ENCODE peak calls at places on chromosome 14, in six cellular contexts. O is fibroblast of the aortic adventitia, P is brain microvascular endothelial cell, C is adrenal gland, Y is pancreas, M is RWPE2. T is an unnamed sample.

GRCh38 chr14:58752782-58753181 is 115.0 kb downstream of the DACT1 start:
- DNase-seq in O (peak; percentile 43), P (no peak), C (peak; percentile 90), Y (peak; percentile 92), M (no peak), T (peak; percentile 34)

GRCh38 chr14:64059454-64060198 is 206.8 kb downstream of the SYNE2 start:
- DNase-seq in O (no peak), P (no peak), C (no peak), Y (no peak), M (no peak), T (no peak)

GRCh38 chr14:50497351-50497750 is 35.0 kb downstream of the MAP4K5 start:
- DNase-seq in O (no peak), P (no peak), C (no peak), Y (no peak), M (no peak), T (no peak)

GRCh38 chr14:69351911-69352310 is 46.2 kb downstream of the ERH start:
- DNase-seq in O (no peak), P (no peak), C (no peak), Y (no peak), M (no peak), T (no peak)

GRCh38 chr14:22388669-22389625 is 200.1 kb downstream of the DAD1 start:
- DNase-seq in O (peak; percentile 43), P (peak; percentile 69), C (no peak), Y (no peak), M (no peak), T (peak; percentile 41)

GRCh38 chr14:69865701-69866365 is 13.4 kb upstream of the SMOC1 start:
- DNase-seq in O (no peak), P (no peak), C (no peak), Y (no peak), M (no peak), T (no peak)

GRCh38 chr14:50785506-50786063 is 45.4 kb downstream of the NIN start:
- DNase-seq in O (no peak), P (no peak), C (no peak), Y (no peak), M (no peak), T (no peak)

GRCh38 chr14:69658664-69659261 is 47.4 kb downstream of the SUSD6 start:
- DNase-seq in O (no peak), P (peak; percentile 33), C (no peak), Y (no peak), M (peak; percentile 64), T (no peak)

GRCh38 chr14:65972891-65973290 is 513.3 kb upstream of the CCDC196 start:
- DNase-seq in O (peak; percentile 79), P (no peak), C (no peak), Y (no peak), M (no peak), T (no peak)

GRCh38 chr14:77882098-77882497 is 82.2 kb downstream of the ADCK1 start:
- DNase-seq in O (no peak), P (no peak), C (peak; percentile 92), Y (no peak), M (no peak), T (no peak)

GRCh38 chr14:77025744-77026165 is 2.8 kb downstream of the IRF2BPL start:
- DNase-seq in O (no peak), P (no peak), C (peak; percentile 67), Y (peak; percentile 84), M (no peak), T (no peak)

GRCh38 chr14:72836085-72836484 is 57.8 kb downstream of the DPF3 start:
- DNase-seq in O (no peak), P (no peak), C (no peak), Y (no peak), M (no peak), T (no peak)

GRCh38 chr14:26402126-26402525 is 195.7 kb downstream of the NOVA1 start:
- DNase-seq in O (no peak), P (no peak), C (no peak), Y (no peak), M (no peak), T (no peak)

GRCh38 chr14:65019944-65020566 is 33.4 kb downstream of the FNTB start:
- DNase-seq in O (peak; percentile 88), P (peak; percentile 72), C (peak; percentile 81), Y (no peak), M (no peak), T (peak; percentile 45)

GRCh38 chr14:75831455-75831854 is 150.3 kb downstream of the TGFB3 start:
- DNase-seq in O (peak; percentile 81), P (peak; percentile 56), C (no peak), Y (peak; percentile 90), M (peak; percentile 79), T (no peak)

GRCh38 chr14:49052516-49052915 is 533.7 kb downstream of the RPS29 start:
- DNase-seq in O (no peak), P (peak; percentile 1), C (no peak), Y (no peak), M (no peak), T (peak; percentile 69)

GRCh38 chr14:98512501-98513251 is 759.3 kb downstream of the BCL11B start:
- DNase-seq in O (no peak), P (no peak), C (no peak), Y (no peak), M (no peak), T (no peak)

DNA sequence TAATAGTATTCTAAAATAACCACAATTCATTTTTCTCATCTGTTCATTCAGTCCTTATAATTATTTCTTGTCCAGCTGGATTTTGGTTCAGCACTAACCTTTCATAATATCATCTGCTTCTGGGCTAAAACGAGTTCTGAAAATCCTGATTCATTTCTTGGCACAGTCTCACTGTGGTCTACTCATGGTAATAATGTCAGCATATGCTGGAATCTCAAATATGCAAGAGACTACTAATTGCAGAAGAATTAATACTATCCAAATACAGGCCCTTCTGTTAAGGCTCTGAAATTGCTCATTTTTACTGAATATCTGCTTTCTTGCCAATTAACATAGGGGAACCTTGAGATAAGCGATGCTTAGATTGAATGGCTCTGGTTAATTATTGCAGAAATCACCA is 597.1 kb downstream of the RPL10L start:
- DNase-seq in O (peak; percentile 1), P (peak; percentile 77), C (no peak), Y (no peak), M (no peak), T (peak; percentile 84)
- H3K4me3 ChIP-seq in O (no peak overlapping the region), P (no peak overlapping the region), C (no peak overlapping the region), Y (no peak overlapping the region), M (no peak overlapping the region), T (no peak overlapping the region)

DNA sequence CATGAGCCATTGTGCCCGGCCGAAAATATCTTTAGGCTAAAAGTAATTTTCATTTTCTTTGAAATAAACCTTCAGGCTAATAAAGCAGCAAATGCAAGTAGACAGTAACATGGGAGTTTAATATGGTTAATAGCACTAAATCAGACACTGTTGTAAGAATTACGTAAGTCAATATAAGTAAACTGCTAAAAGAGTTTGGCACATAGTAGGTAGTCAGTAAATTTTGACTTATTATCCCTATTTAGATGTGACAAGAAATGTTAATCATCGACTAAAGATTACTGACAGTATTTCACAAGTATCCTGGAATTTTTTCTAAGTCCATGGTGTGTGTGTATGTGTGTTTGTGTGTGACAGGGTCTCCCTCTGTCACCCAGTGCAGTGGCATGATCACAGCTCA is 3.9 kb downstream of the PPP4R3A start:
- DNase-seq in O (no peak), P (no peak), C (no peak), Y (no peak), M (no peak), T (no peak)
- H3K4me3 ChIP-seq in O (peak overlapping the region; percentile 25), P (no peak overlapping the region), C (no peak overlapping the region), Y (no peak overlapping the region), M (no peak overlapping the region), T (no peak overlapping the region)

GRCh38 chr14:94079891-94080605 is 954 bp downstream of the DDX24 start:
- DNase-seq in O (peak; percentile 32), P (peak; percentile 40), C (no peak), Y (no peak), M (no peak), T (no peak)
- H3K4me3 ChIP-seq in O (peak overlapping the region; percentile 92), P (peak overlapping the region; percentile 80), C (peak overlapping the region; percentile 97), Y (peak overlapping the region; percentile 99), M (peak overlapping the region; percentile 83), T (peak overlapping the region; percentile 97)

GRCh38 chr14:94175403-94176146 is 1.5 kb downstream of the PPP4R4 start:
- DNase-seq in O (no peak), P (no peak), C (no peak), Y (no peak), M (no peak), T (no peak)
- H3K4me3 ChIP-seq in O (peak overlapping the region; percentile 64), P (no peak overlapping the region), C (no peak overlapping the region), Y (peak overlapping the region; percentile 76), M (peak overlapping the region; percentile 70), T (peak overlapping the region; percentile 39)

GRCh38 chr14:95213774-95214173 is 56.4 kb upstream of the DICER1 start:
- DNase-seq in O (no peak), P (no peak), C (no peak), Y (no peak), M (no peak), T (no peak)

GRCh38 chr14:95217391-95217900 is 60.1 kb upstream of the DICER1 start:
- DNase-seq in O (no peak), P (no peak), C (no peak), Y (no peak), M (no peak), T (no peak)

GRCh38 chr14:95218006-95218405 is 60.7 kb upstream of the DICER1 start:
- DNase-seq in O (no peak), P (no peak), C (no peak), Y (no peak), M (no peak), T (no peak)

GRCh38 chr14:95216013-95216412 is 58.7 kb upstream of the DICER1 start:
- DNase-seq in O (no peak), P (no peak), C (no peak), Y (no peak), M (no peak), T (no peak)

DNA sequence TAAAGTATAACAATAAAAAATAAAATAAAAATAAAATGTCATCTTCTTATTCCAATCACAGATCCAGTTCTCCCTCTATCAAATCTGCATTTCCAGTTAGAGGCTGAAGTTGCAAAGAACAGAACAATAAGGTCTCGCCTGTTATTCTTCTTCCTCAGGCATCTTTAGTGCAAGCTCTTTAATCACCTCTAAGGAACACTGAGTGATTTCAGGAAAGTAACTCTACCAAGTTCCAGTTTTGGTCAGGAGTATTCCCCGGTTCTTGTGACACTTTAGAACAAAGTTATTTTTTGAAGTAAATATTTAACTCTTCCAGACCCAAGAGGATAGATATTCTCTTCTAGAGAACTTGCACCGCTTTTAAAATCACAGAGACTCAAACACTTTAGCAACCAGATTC is 57.8 kb upstream of the DICER1 start:
- DNase-seq in O (no peak), P (no peak), C (no peak), Y (no peak), M (no peak), T (no peak)
- H3K4me3 ChIP-seq in O (no peak overlapping the region), P (no peak overlapping the region), C (no peak overlapping the region), Y (no peak overlapping the region), M (no peak overlapping the region), T (no peak overlapping the region)

DNA sequence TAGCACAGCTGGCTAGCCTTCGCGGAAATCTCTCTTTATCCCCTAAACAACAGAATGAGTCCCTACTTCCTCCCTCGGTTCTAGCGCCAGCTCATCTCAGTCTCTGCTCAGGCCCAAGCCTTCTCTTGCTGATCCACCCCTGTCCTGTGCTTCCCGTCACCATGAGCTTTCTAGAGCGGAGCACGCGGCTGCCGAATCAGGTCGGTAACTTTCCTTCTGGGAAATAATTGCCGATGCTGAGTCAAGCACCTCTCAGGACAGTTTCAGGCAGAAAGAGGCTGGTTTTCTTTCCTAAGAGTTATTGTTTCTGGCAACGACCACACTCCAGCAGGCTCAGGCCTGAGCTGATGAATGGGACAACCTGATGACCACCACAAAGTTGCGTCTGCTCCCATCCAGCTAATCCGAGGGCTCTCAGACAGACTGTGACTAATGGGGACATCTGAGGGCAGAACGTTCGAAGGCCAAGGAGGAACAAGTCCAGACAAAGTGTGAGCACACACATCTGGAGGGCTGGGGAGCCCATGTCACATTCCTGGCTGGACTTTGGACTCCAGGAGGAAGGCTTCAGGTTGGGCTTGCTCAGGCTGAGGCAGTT is 13.6 kb upstream of the GPR68 start:
- DNase-seq in O (peak; percentile 90), P (no peak), C (no peak), Y (peak; percentile 9), M (peak; percentile 92), T (no peak)
- H3K4me3 ChIP-seq in O (no peak overlapping the region), P (no peak overlapping the region), C (no peak overlapping the region), Y (no peak overlapping the region), M (no peak overlapping the region), T (no peak overlapping the region)